ENCODE peak calls at places on chromosome 14, in ten cellular contexts. B, P, R, E, K, I, T, H, X and U are unnamed samples.

GRCh38 chr14:88477513-88478250 is 77.1 kb downstream of the PTPN21 start:
- DNase-seq in B (no peak), P (no peak), R (no peak), E (no peak), K (no peak), I (no peak), T (no peak), H (no peak), X (no peak), U (no peak)

GRCh38 chr14:77086017-77086727 is 11.9 kb upstream of the CIPC start:
- DNase-seq in B (no peak), P (no peak), R (no peak), E (no peak), K (no peak), I (peak; percentile 25), T (no peak), H (no peak), X (no peak), U (no peak)

GRCh38 chr14:65296402-65296801 is 116.1 kb upstream of the FUT8 start:
- DNase-seq in B (no peak), P (no peak), R (no peak), E (no peak), K (no peak), I (no peak), T (no peak), H (no peak), X (no peak), U (no peak)

GRCh38 chr14:93959239-93960107 is 16.9 kb downstream of the ASB2 start:
- DNase-seq in B (peak; percentile 97), P (no peak), R (no peak), E (no peak), K (no peak), I (peak; percentile 98), T (no peak), H (no peak), X (peak; percentile 89), U (peak; percentile 78)

GRCh38 chr14:92880851-92881250 is 42.1 kb upstream of the CHGA start:
- DNase-seq in B (no peak), P (peak; percentile 55), R (no peak), E (peak; percentile 24), K (peak; percentile 60), I (peak; percentile 62), T (no peak), H (peak; percentile 10), X (peak; percentile 36), U (no peak)

GRCh38 chr14:65783576-65783975 is 371.0 kb downstream of the FUT8 start:
- DNase-seq in B (no peak), P (no peak), R (no peak), E (no peak), K (no peak), I (no peak), T (no peak), H (no peak), X (no peak), U (no peak)

GRCh38 chr14:100160534-100160916 is 1.1 kb upstream of the DEGS2 start:
- DNase-seq in B (no peak), P (no peak), R (no peak), E (no peak), K (no peak), I (no peak), T (no peak), H (no peak), X (no peak), U (no peak)

GRCh38 chr14:75232597-75232996 is 46.0 kb upstream of the FOS start:
- DNase-seq in B (no peak), P (no peak), R (no peak), E (no peak), K (no peak), I (no peak), T (peak; percentile 22), H (no peak), X (no peak), U (no peak)

GRCh38 chr14:34583525-34583924 is 44.0 kb upstream of the EAPP start:
- DNase-seq in B (no peak), P (no peak), R (no peak), E (no peak), K (no peak), I (no peak), T (peak; percentile 14), H (no peak), X (no peak), U (no peak)

GRCh38 chr14:31884776-31885379 is 192.2 kb upstream of the ARHGAP5 start:
- DNase-seq in B (peak; percentile 3), P (no peak), R (no peak), E (no peak), K (no peak), I (no peak), T (no peak), H (no peak), X (no peak), U (no peak)

GRCh38 chr14:33938131-33938949 is 12.5 kb downstream of the EGLN3 start:
- DNase-seq in B (peak; percentile 96), P (peak; percentile 47), R (peak; percentile 85), E (peak; percentile 32), K (peak; percentile 72), I (peak; percentile 49), T (peak; percentile 87), H (peak; percentile 11), X (no peak), U (no peak)

GRCh38 chr14:30227436-30227835 is 299.8 kb upstream of the PRKD1 start:
- DNase-seq in B (no peak), P (no peak), R (no peak), E (no peak), K (no peak), I (no peak), T (no peak), H (no peak), X (no peak), U (no peak)

GRCh38 chr14:63605041-63605532 is 36.6 kb downstream of the WDR89 start:
- DNase-seq in B (no peak), P (no peak), R (no peak), E (no peak), K (no peak), I (no peak), T (no peak), H (no peak), X (no peak), U (no peak)

GRCh38 chr14:32608880-32609279 is 279.8 kb downstream of the AKAP6 start:
- DNase-seq in B (no peak), P (no peak), R (no peak), E (no peak), K (no peak), I (no peak), T (no peak), H (no peak), X (no peak), U (no peak)

GRCh38 chr14:56117765-56118610 is at the start of gene PELI2:
- DNase-seq in B (peak; percentile 73), P (peak; percentile 75), R (peak; percentile 80), E (peak; percentile 73), K (peak; percentile 47), I (peak; percentile 6), T (peak; percentile 94), H (peak; percentile 91), X (peak; percentile 54), U (peak; percentile 93)

GRCh38 chr14:79831198-79831890 is 380.0 kb downstream of the DIO2 start:
- DNase-seq in B (no peak), P (no peak), R (no peak), E (no peak), K (no peak), I (no peak), T (no peak), H (no peak), X (no peak), U (no peak)

GRCh38 chr14:75198291-75198933 is 22.0 kb upstream of the TMED10 start:
- DNase-seq in B (no peak), P (no peak), R (peak; percentile 72), E (no peak), K (no peak), I (peak; percentile 16), T (no peak), H (peak; percentile 26), X (no peak), U (no peak)